ENCODE peak calls at places on chromosomes 4 and X, in seven cellular contexts. One of them, this sample, is unnamed.

GRCh38 chr4:72302981-72303704 is 265.9 kb downstream of the ADAMTS3 start:
- DNase-seq in progenitor cell of endocrine pancreas: peak
- DNase-seq in SW480: peak
- DNase-seq in substantia nigra: no peak
- DNase-seq in NAMALWA: peak
- DNase-seq in GDM1: peak
- DNase-seq in spleen: no peak
- DNase-seq in this sample: peak

GRCh38 chrX:16491461-16491860 is 158.5 kb upstream of the S100G start:
- DNase-seq in progenitor cell of endocrine pancreas: no peak
- DNase-seq in SW480: no peak
- DNase-seq in substantia nigra: no peak
- DNase-seq in NAMALWA: no peak
- DNase-seq in GDM1: no peak
- DNase-seq in spleen: no peak
- DNase-seq in this sample: no peak

GRCh38 chrX:12825801-12826200 is 34.6 kb downstream of the PRPS2 start:
- DNase-seq in progenitor cell of endocrine pancreas: no peak
- DNase-seq in SW480: peak
- DNase-seq in substantia nigra: no peak
- DNase-seq in NAMALWA: no peak
- DNase-seq in GDM1: no peak
- DNase-seq in spleen: no peak
- DNase-seq in this sample: peak

GRCh38 chr4:15706646-15707362 is 3.9 kb downstream of the BST1 start:
- DNase-seq in progenitor cell of endocrine pancreas: no peak
- DNase-seq in SW480: no peak
- DNase-seq in substantia nigra: no peak
- DNase-seq in NAMALWA: no peak
- DNase-seq in GDM1: no peak
- DNase-seq in spleen: no peak
- DNase-seq in this sample: no peak

GRCh38 chr4:89906787-89907521 is 12.3 kb downstream of the MMRN1 start:
- DNase-seq in progenitor cell of endocrine pancreas: no peak
- DNase-seq in SW480: peak
- DNase-seq in substantia nigra: no peak
- DNase-seq in NAMALWA: no peak
- DNase-seq in GDM1: no peak
- DNase-seq in spleen: no peak
- DNase-seq in this sample: no peak

GRCh38 chr4:164977243-164978164 is at the start of gene TRIM61:
- DNase-seq in progenitor cell of endocrine pancreas: peak
- DNase-seq in SW480: no peak
- DNase-seq in substantia nigra: peak
- DNase-seq in NAMALWA: peak
- DNase-seq in GDM1: no peak
- DNase-seq in spleen: no peak
- DNase-seq in this sample: no peak

GRCh38 chr4:37780444-37781133 is 45.9 kb upstream of the PGM2 start:
- DNase-seq in progenitor cell of endocrine pancreas: no peak
- DNase-seq in SW480: no peak
- DNase-seq in substantia nigra: no peak
- DNase-seq in NAMALWA: peak
- DNase-seq in GDM1: peak
- DNase-seq in spleen: no peak
- DNase-seq in this sample: no peak

GRCh38 chr4:144646523-144647094 is 653 bp downstream of the HHIP start:
- DNase-seq in progenitor cell of endocrine pancreas: no peak
- DNase-seq in SW480: no peak
- DNase-seq in substantia nigra: peak
- DNase-seq in NAMALWA: no peak
- DNase-seq in GDM1: no peak
- DNase-seq in spleen: no peak
- DNase-seq in this sample: peak

GRCh38 chr4:140103676-140104075 is 50.3 kb downstream of the MAML3 start:
- DNase-seq in progenitor cell of endocrine pancreas: no peak
- DNase-seq in SW480: peak
- DNase-seq in substantia nigra: no peak
- DNase-seq in NAMALWA: no peak
- DNase-seq in GDM1: peak
- DNase-seq in spleen: no peak
- DNase-seq in this sample: no peak

GRCh38 chrX:134753185-134754008 is 95.1 kb upstream of the PLAC1 start:
- DNase-seq in progenitor cell of endocrine pancreas: no peak
- DNase-seq in SW480: peak
- DNase-seq in substantia nigra: no peak
- DNase-seq in NAMALWA: no peak
- DNase-seq in GDM1: no peak
- DNase-seq in spleen: no peak
- DNase-seq in this sample: no peak

GRCh38 chr4:156779774-156780173 is 191.8 kb downstream of the PDGFC start:
- DNase-seq in progenitor cell of endocrine pancreas: no peak
- DNase-seq in SW480: peak
- DNase-seq in substantia nigra: no peak
- DNase-seq in NAMALWA: no peak
- DNase-seq in GDM1: no peak
- DNase-seq in spleen: no peak
- DNase-seq in this sample: peak

GRCh38 chrX:10576777-10577444 is 43.5 kb downstream of the MID1 start:
- DNase-seq in progenitor cell of endocrine pancreas: no peak
- DNase-seq in SW480: no peak
- DNase-seq in substantia nigra: no peak
- DNase-seq in NAMALWA: no peak
- DNase-seq in GDM1: no peak
- DNase-seq in spleen: no peak
- DNase-seq in this sample: peak

GRCh38 chrX:37998586-37999267 is 7.6 kb upstream of the SYTL5 start:
- DNase-seq in progenitor cell of endocrine pancreas: no peak
- DNase-seq in SW480: no peak
- DNase-seq in substantia nigra: no peak
- DNase-seq in NAMALWA: no peak
- DNase-seq in GDM1: no peak
- DNase-seq in spleen: no peak
- DNase-seq in this sample: no peak

GRCh38 chr4:55269970-55270369 is 76.1 kb upstream of the SRD5A3 start:
- DNase-seq in progenitor cell of endocrine pancreas: no peak
- DNase-seq in SW480: no peak
- DNase-seq in substantia nigra: no peak
- DNase-seq in NAMALWA: no peak
- DNase-seq in GDM1: no peak
- DNase-seq in spleen: peak
- DNase-seq in this sample: no peak

GRCh38 chr4:114417214-114417613 is 181.4 kb upstream of the UGT8 start:
- DNase-seq in progenitor cell of endocrine pancreas: no peak
- DNase-seq in SW480: peak
- DNase-seq in substantia nigra: no peak
- DNase-seq in NAMALWA: peak
- DNase-seq in GDM1: no peak
- DNase-seq in spleen: no peak
- DNase-seq in this sample: no peak

GRCh38 chr4:99219479-99219878 is 433 bp upstream of the ADH6 start:
- DNase-seq in progenitor cell of endocrine pancreas: no peak
- DNase-seq in SW480: no peak
- DNase-seq in substantia nigra: no peak
- DNase-seq in NAMALWA: peak
- DNase-seq in GDM1: no peak
- DNase-seq in spleen: no peak
- DNase-seq in this sample: no peak

GRCh38 chr4:1608196-1608820 is 75.8 kb downstream of the FAM53A start:
- DNase-seq in progenitor cell of endocrine pancreas: no peak
- DNase-seq in SW480: no peak
- DNase-seq in substantia nigra: no peak
- DNase-seq in NAMALWA: no peak
- DNase-seq in GDM1: no peak
- DNase-seq in spleen: peak
- DNase-seq in this sample: no peak

This sample was measured in Caki2.